ENCODE peak calls at places on chromosomes 11 and 22, in nine cellular contexts. B is HCT116, W is HepG2, U is keratinocyte, O is GM23248, M is PC-3, Q is fibroblast of lung, R is GM12878, E is hepatocyte. X is an unnamed sample. For H3K79me2, the result is how much of the 10 kb centered on the place peaks cover.

GRCh38 chr11:76237914-76238313 is 31.6 kb upstream of the WNT11 start:
- DNase-seq in E (peak), B (peak), R (no peak), O (peak), Q (no peak), W (peak), U (peak), M (peak), X (no peak)

GRCh38 chr11:64086263-64086938 is 50.7 kb downstream of the FLRT1 start:
- DNase-seq in E (peak), Q (peak), M (no peak), O (peak), B (no peak), R (no peak), W (no peak), U (no peak), X (no peak)

GRCh38 chr11:16326679-16327297 is 29.6 kb downstream of the SOX6 start:
- DNase-seq in M (no peak), Q (peak), U (no peak), W (no peak), B (no peak), E (no peak), O (no peak), R (no peak), X (peak)

GRCh38 chr11:130299978-130300377 is 14.7 kb downstream of the ZBTB44 start:
- DNase-seq in M (no peak), B (no peak), W (no peak), U (no peak), O (no peak), R (no peak), Q (no peak), E (no peak), X (no peak)

GRCh38 chr11:107609384-107610218 is 18.7 kb downstream of the ELMOD1 start:
- DNase-seq in O (no peak), Q (no peak), U (no peak), M (no peak), B (no peak), W (no peak), R (no peak), E (no peak), X (no peak)

GRCh38 chr11:111301004-111301839 is 2.9 kb downstream of the POU2AF3 start:
- DNase-seq in E (no peak), W (no peak), O (no peak), B (no peak), M (no peak), Q (no peak), U (no peak), R (no peak), X (no peak)

GRCh38 chr22:18063311-18063710 is 14.5 kb upstream of the PEX26 start:
- DNase-seq in R (no peak), W (no peak), E (no peak), M (peak), O (no peak), Q (no peak), B (no peak), U (peak), X (peak)

GRCh38 chr22:29820941-29821789 is 16.9 kb downstream of the ASCC2 start:
- DNase-seq in B (peak), M (peak), W (peak), U (peak), O (peak), R (peak), E (peak), Q (peak), X (peak)

GRCh38 chr11:103744496-103745153 is 291.8 kb upstream of the DDI1 start:
- DNase-seq in O (no peak), E (no peak), U (no peak), B (no peak), R (peak), Q (peak), M (no peak), W (no peak), X (no peak)

GRCh38 chr11:18383388-18384156 is 10.8 kb upstream of the LDHA start:
- DNase-seq in Q (peak), E (peak), U (peak), B (peak), O (peak), R (peak), W (peak), M (peak), X (peak)

GRCh38 chr11:27291954-27292641 is 70.9 kb downstream of the CCDC34 start:
- DNase-seq in M (no peak), R (no peak), E (peak), B (no peak), U (no peak), W (peak), Q (peak), O (peak), X (no peak)

GRCh38 chr11:69437876-69438205 is 43.6 kb upstream of the LINC01488 start:
- DNase-seq in E (no peak), B (no peak), U (no peak), W (no peak), Q (no peak), M (no peak), R (no peak), O (no peak), X (no peak)

GRCh38 chr22:35310556-35311550 is 11.2 kb downstream of the TOM1 start:
- DNase-seq in E (peak), B (no peak), W (peak), U (no peak), M (peak), O (no peak), Q (peak), R (no peak), X (no peak)

GRCh38 chr22:28674121-28674563 is 5.5 kb downstream of the TTC28 start:
- DNase-seq in Q (peak), E (no peak), O (peak), W (no peak), U (no peak), M (peak), R (peak), B (no peak), X (peak)

GRCh38 chr11:68965901-68966868 is 14.6 kb downstream of the MRGPRD start:
- DNase-seq in M (no peak), W (no peak), O (no peak), Q (no peak), E (no peak), U (no peak), R (no peak), B (no peak), X (no peak)

GRCh38 chr11:129995163-129995562 is 7.5 kb downstream of the PRDM10 start:
- DNase-seq in B (no peak), W (no peak), Q (no peak), O (no peak), M (no peak), U (no peak), E (no peak), R (no peak), X (no peak)

GRCh38 chr22:48592066-48592345 is 1235.7 kb downstream of the BRD1 start:
- DNase-seq in U (no peak), O (no peak), E (no peak), R (no peak), B (no peak), W (no peak), Q (no peak), M (no peak), X (no peak)

GRCh38 chr22:22746963-22747933 is 102.8 kb downstream of the GGTLC2 start:
- DNase-seq in W (no peak), B (no peak), R (no peak), Q (no peak), E (no peak), U (no peak), O (no peak), M (no peak), X (no peak)

GRCh38 chr11:15800121-15800800 is 556.1 kb downstream of the SOX6 start:
- DNase-seq in R (no peak), O (peak), E (peak), B (no peak), W (no peak), U (no peak), Q (peak), M (peak), X (peak)

GRCh38 chr11:9687736-9688494 is 24.0 kb downstream of the SWAP70 start:
- DNase-seq in E (peak), W (no peak), U (no peak), B (no peak), O (peak), M (no peak), R (no peak), Q (peak), X (no peak)

GRCh38 chr22:22396741-22397291 is 111.7 kb downstream of the ZNF280B start:
- DNase-seq in Q (no peak), U (no peak), M (no peak), O (no peak), R (no peak), W (no peak), E (no peak), B (no peak), X (no peak)

GRCh38 chr11:10866893-10867331 is 9.1 kb upstream of the ZBED5 start:
- DNase-seq in B (no peak), Q (peak), M (peak), R (no peak), O (peak), E (peak), W (no peak), U (no peak), X (no peak)

GRCh38 chr11:3000032-3000961 is 8.2 kb upstream of the NAP1L4 start:
- DNase-seq in W (no peak), B (no peak), O (peak), Q (peak), E (peak), R (no peak), U (peak), M (no peak), X (peak)

GRCh38 chr22:49858827-49859226 is 5.2 kb downstream of the ZBED4 start:
- DNase-seq in M (no peak), W (no peak), Q (no peak), U (no peak), O (no peak), E (no peak), B (no peak), R (no peak), X (no peak)

GRCh38 chr22:19478086-19478392 is 954 bp downstream of the UFD1 start:
- DNase-seq in O (peak), W (no peak), U (no peak), B (no peak), Q (no peak), R (no peak), E (no peak), M (no peak), X (no peak)
- H3K79me2 ChIP-seq in O (half or more), W (half or more), U (half or more), B (half or more), Q (half or more), R (under half), E (half or more), M (half or more), X (half or more)

DNA sequence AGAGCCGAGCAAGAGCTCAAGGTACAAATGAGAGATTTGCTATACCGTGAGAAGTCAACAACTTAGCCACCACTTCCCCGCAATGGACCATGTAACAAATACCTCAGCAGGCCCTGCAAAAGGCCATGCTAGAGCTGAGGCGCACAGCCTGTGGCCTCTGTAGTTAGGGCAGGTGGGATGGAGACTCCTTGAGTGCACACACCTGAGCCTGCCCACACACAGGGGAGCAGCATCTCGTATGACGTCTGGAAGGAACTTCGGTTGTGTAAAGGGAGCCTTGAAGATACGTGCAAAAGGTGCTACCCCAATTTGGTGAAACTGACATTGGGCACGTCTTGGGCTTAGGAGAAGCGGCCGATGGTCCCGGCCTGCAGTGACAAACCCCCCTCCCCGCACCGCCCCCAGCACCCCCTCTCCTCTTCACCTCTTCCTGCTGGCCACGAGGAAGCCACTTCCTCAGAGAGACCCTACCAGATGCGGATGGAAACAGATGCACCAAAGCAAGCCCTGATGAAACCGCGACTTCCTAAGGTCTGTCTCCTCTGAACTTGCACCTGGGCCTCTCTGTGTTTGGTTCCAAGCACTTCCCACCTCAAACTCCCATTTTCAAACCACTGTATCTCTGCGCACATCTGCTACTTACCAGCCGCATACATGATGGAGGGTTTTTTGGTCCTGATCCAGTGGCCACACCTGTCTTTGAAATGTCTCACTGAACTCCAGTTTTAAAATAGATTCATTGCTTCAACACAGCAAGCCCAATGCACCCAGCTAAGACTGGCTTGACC is 10.6 kb downstream of the CDPF1 start:
- DNase-seq in U (no peak), Q (no peak), M (no peak), E (no peak), O (no peak), B (no peak), W (no peak), R (no peak), X (no peak)
- TF ChIP-seq EZH2 in U (no peak), Q (no peak), M (no peak), E (no peak), O (no peak), B (no peak), W (no peak), R (no peak), X (no peak)

DNA sequence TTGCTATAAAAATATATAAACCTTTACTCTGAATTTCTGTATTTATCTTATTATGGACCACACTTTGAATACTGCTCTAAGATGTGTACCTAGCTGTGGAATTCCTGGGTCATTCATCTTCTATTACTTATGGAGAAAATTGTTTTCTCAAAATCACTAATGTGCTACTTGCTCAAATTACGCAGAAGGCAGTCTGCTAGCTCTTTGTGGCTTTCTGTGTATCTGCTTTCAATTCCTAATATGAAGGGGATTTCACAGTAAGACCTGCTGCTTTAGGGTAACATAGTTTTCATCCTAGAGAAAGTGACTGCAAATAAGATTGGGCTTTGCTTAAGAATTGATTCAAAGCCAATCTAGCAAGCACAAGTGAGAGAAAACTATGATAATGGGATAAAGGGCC is 123.2 kb downstream of the CYP2R1 start:
- DNase-seq in E (no peak), R (no peak), B (no peak), Q (no peak), W (no peak), M (no peak), O (no peak), U (no peak), X (no peak)
- H3K79me2 ChIP-seq in E (under half), R (under half), B (under half), Q (under half), W (under half), M (under half), O (under half), U (under half), X (under half)

DNA sequence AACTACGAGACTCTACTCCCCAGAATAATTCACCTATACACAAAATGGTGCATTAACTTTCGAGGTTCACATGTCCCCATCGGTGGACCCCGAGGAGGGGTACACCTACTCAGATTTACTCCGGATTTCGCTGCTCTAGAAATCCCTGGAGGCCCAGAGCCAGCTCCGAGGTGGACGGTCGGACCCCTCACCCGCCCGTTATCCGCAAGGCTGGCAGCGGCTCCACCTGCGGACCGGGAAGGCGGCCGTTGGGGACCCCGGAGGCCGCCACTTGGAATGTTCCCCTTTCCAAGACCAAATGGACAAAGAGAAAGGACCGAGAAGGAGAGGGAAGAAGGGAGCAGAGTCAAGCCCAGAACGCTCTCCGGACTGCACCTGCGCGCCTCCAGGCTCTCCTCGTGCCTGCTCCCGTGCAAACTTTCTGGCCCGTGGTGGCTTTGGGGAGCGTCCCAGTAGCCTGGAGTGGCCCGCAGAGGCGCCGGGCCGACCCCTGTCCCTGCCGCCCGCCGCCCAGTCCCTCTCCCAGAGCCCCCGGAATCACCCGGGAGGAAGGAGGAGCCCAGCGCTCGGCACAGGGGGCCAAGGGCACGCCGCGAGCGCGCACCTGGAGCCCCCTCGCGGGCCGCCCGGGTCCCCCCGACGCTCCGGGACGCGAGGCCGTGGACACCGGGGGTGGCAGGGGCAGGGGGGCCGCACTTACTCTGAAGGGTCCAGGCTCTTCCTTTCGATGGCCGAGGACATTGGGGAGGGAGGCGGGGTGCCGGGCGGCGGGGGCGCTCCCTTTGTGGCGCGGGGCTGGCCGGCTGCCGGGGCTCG is 23.0 kb downstream of the LMO2 start:
- DNase-seq in M (no peak), Q (no peak), W (no peak), B (no peak), O (peak), E (peak), R (no peak), U (no peak), X (no peak)
- TF ChIP-seq EZH2 in M (no peak), Q (peak), W (peak), B (no peak), O (peak), E (peak), R (no peak), U (peak), X (peak)

DNA sequence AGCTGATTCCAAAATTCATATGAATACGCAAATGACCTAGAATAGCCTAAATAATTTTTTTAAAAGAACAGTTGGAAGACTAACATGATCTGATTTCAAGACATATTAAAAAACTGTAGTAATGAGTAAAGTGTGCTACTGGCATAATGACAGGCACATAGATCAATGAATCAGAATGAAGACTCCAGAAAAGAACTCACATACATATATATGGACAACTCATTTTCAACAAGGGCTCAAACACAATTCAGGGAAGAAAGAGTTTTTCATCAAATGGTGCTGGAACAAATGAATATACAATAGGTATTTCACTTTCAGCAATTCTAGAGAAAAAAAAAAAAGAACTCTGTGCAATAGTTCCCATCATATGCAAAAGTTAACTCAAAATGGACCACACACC is 33.7 kb downstream of the BTBD10 start:
- DNase-seq in O (no peak), R (no peak), M (no peak), E (no peak), W (no peak), U (no peak), B (no peak), Q (no peak), X (no peak)
- H3K79me2 ChIP-seq in O (half or more), R (under half), M (under half), E (under half), W (under half), U (half or more), B (under half), Q (under half), X (half or more)

GRCh38 chr22:24401824-24402434 is 25.5 kb upstream of the ADORA2A start:
- DNase-seq in W (no peak), B (no peak), R (no peak), E (no peak), U (no peak), O (no peak), M (no peak), Q (no peak), X (no peak)
- TF ChIP-seq EZH2 in W (no peak), B (no peak), R (no peak), E (no peak), U (no peak), O (no peak), M (no peak), Q (no peak), X (no peak)

GRCh38 chr22:40529817-40530216 is 106.7 kb downstream of the MRTFA start:
- DNase-seq in R (no peak), B (no peak), E (no peak), O (peak), W (no peak), Q (peak), U (no peak), M (no peak), X (no peak)
- H3K79me2 ChIP-seq in R (half or more), B (under half), E (under half), O (half or more), W (under half), Q (under half), U (half or more), M (half or more), X (half or more)